ENCODE peak calls at places on chromosome 18, in ten cellular contexts. H is small intestine; M is CD8-positive, alpha-beta T cell; G is A549; A is right cardiac atrium; U is tibial nerve; K is prostate gland; Q is sigmoid colon; F is neuronal stem cell; C is uterus. N is an unnamed sample. For H3K4me1, the result is how much of the 10 kb centered on the place peaks cover.

GRCh38 chr18:68766433-68766832 is 31.4 kb upstream of the CCDC102B start:
- DNase-seq in A (no peak), Q (no peak), M (no peak), F (no peak), U (no peak), C (no peak), K (no peak), H (no peak), G (no peak), N (no peak)

GRCh38 chr18:9549405-9549804 is 65.0 kb downstream of the PPP4R1 start:
- DNase-seq in G (no peak), M (no peak), A (no peak), K (no peak), H (no peak), U (no peak), C (no peak), F (no peak), Q (no peak), N (no peak)

GRCh38 chr18:75309564-75309963 is 99.0 kb downstream of the TSHZ1 start:
- DNase-seq in Q (no peak), G (no peak), H (no peak), A (no peak), K (no peak), U (no peak), C (no peak), M (no peak), F (no peak), N (no peak)

GRCh38 chr18:62369129-62369644 is 44.1 kb downstream of the TNFRSF11A start:
- DNase-seq in C (no peak), F (no peak), H (no peak), U (no peak), G (no peak), K (no peak), M (no peak), Q (no peak), A (no peak), N (no peak)

GRCh38 chr18:26415041-26415440 is 133.3 kb downstream of the KCTD1 start:
- DNase-seq in H (no peak), M (no peak), U (no peak), F (no peak), G (no peak), C (no peak), Q (no peak), A (no peak), K (no peak), N (no peak)

GRCh38 chr18:10798727-10799435 is 273.1 kb downstream of the NAPG start:
- DNase-seq in G (peak), U (no peak), F (no peak), M (no peak), K (no peak), C (no peak), A (no peak), Q (no peak), H (no peak), N (no peak)

GRCh38 chr18:2293109-2293839 is 278.0 kb downstream of the METTL4 start:
- DNase-seq in H (no peak), C (peak), A (no peak), Q (no peak), M (no peak), U (no peak), K (no peak), G (no peak), F (no peak), N (no peak)

GRCh38 chr18:61854578-61854977 is 38.2 kb downstream of the RNF152 start:
- DNase-seq in F (no peak), Q (no peak), A (no peak), H (no peak), K (no peak), G (no peak), U (no peak), M (no peak), C (no peak), N (no peak)

GRCh38 chr18:36493349-36494281 is 196.1 kb downstream of the FHOD3 start:
- DNase-seq in F (no peak), C (no peak), M (no peak), H (peak), Q (no peak), A (peak), U (no peak), G (no peak), K (no peak), N (no peak)

GRCh38 chr18:26868968-26869586 is 3.6 kb upstream of the AQP4 start:
- DNase-seq in Q (no peak), K (no peak), U (no peak), F (no peak), A (no peak), H (no peak), M (no peak), G (no peak), C (no peak), N (no peak)

GRCh38 chr18:65852273-65852672 is 101.5 kb downstream of the CDH7 start:
- DNase-seq in F (no peak), G (no peak), A (no peak), M (no peak), U (no peak), Q (no peak), C (no peak), H (no peak), K (no peak), N (no peak)

GRCh38 chr18:22674300-22674699 is 256.6 kb upstream of the CTAGE1 start:
- DNase-seq in C (no peak), A (no peak), K (no peak), U (no peak), M (no peak), H (no peak), Q (no peak), F (no peak), G (peak), N (no peak)

GRCh38 chr18:69845588-69846506 is 101.8 kb downstream of the CD226 start:
- DNase-seq in A (no peak), Q (no peak), G (no peak), U (no peak), M (no peak), F (no peak), H (no peak), K (no peak), C (no peak), N (no peak)

GRCh38 chr18:63808125-63808524 is 32.9 kb downstream of the SERPINB7 start:
- DNase-seq in G (no peak), A (no peak), Q (no peak), C (no peak), K (no peak), M (no peak), F (no peak), H (no peak), U (no peak), N (no peak)

GRCh38 chr18:43590182-43590903 is 313.1 kb upstream of the SYT4 start:
- DNase-seq in A (no peak), F (no peak), U (no peak), H (peak), M (no peak), G (no peak), C (no peak), Q (no peak), K (no peak), N (no peak)

GRCh38 chr18:66110607-66111006 is 359.8 kb downstream of the CDH7 start:
- DNase-seq in M (no peak), F (no peak), H (no peak), A (no peak), U (no peak), K (no peak), C (no peak), G (no peak), Q (no peak), N (no peak)

GRCh38 chr18:49563130-49563540 is 1.3 kb downstream of the LIPG start:
- DNase-seq in H (peak), M (no peak), U (no peak), Q (no peak), K (no peak), G (no peak), A (no peak), C (no peak), F (no peak), N (no peak)

GRCh38 chr18:33906046-33906445 is 318.7 kb downstream of the NOL4 start:
- DNase-seq in C (no peak), Q (no peak), F (no peak), A (no peak), K (no peak), G (no peak), H (no peak), M (no peak), U (no peak), N (no peak)

GRCh38 chr18:3395466-3395865 is 54.5 kb upstream of the TGIF1 start:
- DNase-seq in G (no peak), C (no peak), K (peak), A (no peak), H (no peak), M (no peak), U (no peak), Q (no peak), F (no peak), N (no peak)

GRCh38 chr18:39840406-39840805 is 2114.6 kb upstream of the PIK3C3 start:
- DNase-seq in M (no peak), F (no peak), G (no peak), K (no peak), Q (no peak), C (no peak), U (no peak), A (no peak), H (no peak), N (no peak)

GRCh38 chr18:43571078-43571689 is 293.9 kb upstream of the SYT4 start:
- DNase-seq in H (peak), Q (no peak), G (peak), A (no peak), K (peak), F (peak), U (no peak), C (peak), M (no peak), N (no peak)

GRCh38 chr18:44682871-44683221 is 2.2 kb downstream of the SETBP1 start:
- DNase-seq in G (no peak), H (no peak), K (no peak), A (no peak), C (peak), Q (peak), F (peak), U (no peak), M (no peak), N (no peak)
- H3K4me3 ChIP-seq in G (no peak), H (no peak), K (peak), A (no peak), C (peak), Q (peak), F (peak), U (peak), M (no peak), N (no peak)

DNA sequence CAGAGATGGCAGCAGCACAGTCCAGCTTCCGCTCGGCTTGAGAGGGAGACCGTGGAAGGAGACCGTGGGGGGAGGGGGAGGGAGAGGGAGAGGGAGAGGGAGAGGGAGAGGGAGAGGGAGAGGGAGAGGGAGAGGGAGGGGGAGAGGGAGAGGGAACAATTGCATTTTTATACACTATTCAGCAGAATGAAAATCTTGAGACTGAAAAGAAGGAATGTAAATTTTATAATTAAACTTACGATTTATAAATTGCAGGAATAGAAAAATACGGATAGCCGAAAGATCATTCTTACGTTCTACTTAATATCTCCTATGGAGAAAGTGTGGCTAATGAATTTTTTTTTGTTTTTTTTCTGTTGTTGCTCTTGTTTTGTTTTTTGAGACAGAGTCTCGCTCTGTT is 12.5 kb upstream of the COLEC12 start:
- DNase-seq in G (no peak), C (no peak), H (no peak), F (no peak), Q (no peak), U (no peak), M (no peak), A (no peak), K (no peak), N (no peak)
- H3K27ac ChIP-seq in G (no peak), C (no peak), H (no peak), F (no peak), Q (no peak), U (no peak), M (no peak), A (no peak), K (no peak), N (no peak)

GRCh38 chr18:59909289-59910036 is 9.7 kb downstream of the PMAIP1 start:
- DNase-seq in C (no peak), K (no peak), M (no peak), A (no peak), F (no peak), H (peak), G (no peak), U (no peak), Q (no peak), N (no peak)

GRCh38 chr18:59908790-59909189 is 9.0 kb downstream of the PMAIP1 start:
- DNase-seq in H (no peak), G (no peak), M (no peak), F (no peak), Q (no peak), A (no peak), U (no peak), C (no peak), K (no peak), N (no peak)

GRCh38 chr18:59906203-59906602 is 6.4 kb downstream of the PMAIP1 start:
- DNase-seq in K (no peak), G (no peak), M (no peak), A (no peak), F (no peak), H (no peak), Q (no peak), U (no peak), C (no peak), N (no peak)

GRCh38 chr18:59907172-59907571 is 7.4 kb downstream of the PMAIP1 start:
- DNase-seq in A (no peak), C (no peak), U (no peak), G (no peak), H (no peak), Q (no peak), K (no peak), M (no peak), F (no peak), N (no peak)

DNA sequence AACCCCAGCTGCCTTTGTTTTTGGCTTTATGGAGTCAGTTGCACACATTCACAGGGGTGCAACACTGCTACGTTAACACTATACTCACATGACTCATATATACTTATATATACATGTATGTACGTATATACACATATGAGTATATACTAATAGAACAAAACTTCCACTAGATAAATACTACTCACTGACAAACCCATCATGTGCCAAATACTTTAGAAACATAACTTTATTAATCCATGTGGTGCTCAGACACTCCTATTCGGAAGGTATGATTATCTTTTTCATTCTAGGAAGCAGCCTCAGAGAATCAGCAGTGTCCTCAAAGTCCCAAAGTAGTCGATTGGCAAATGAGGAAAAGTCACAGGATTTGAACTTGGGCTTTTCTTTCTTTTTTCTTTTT is 7.9 kb downstream of the PMAIP1 start:
- DNase-seq in A (no peak), F (no peak), M (no peak), C (no peak), K (no peak), Q (no peak), H (no peak), U (no peak), G (no peak), N (no peak)
- H3K4me1 ChIP-seq in A (under half), F (under half), M (under half), C (under half), K (under half), Q (under half), H (under half), U (under half), G (half or more), N (under half)

DNA sequence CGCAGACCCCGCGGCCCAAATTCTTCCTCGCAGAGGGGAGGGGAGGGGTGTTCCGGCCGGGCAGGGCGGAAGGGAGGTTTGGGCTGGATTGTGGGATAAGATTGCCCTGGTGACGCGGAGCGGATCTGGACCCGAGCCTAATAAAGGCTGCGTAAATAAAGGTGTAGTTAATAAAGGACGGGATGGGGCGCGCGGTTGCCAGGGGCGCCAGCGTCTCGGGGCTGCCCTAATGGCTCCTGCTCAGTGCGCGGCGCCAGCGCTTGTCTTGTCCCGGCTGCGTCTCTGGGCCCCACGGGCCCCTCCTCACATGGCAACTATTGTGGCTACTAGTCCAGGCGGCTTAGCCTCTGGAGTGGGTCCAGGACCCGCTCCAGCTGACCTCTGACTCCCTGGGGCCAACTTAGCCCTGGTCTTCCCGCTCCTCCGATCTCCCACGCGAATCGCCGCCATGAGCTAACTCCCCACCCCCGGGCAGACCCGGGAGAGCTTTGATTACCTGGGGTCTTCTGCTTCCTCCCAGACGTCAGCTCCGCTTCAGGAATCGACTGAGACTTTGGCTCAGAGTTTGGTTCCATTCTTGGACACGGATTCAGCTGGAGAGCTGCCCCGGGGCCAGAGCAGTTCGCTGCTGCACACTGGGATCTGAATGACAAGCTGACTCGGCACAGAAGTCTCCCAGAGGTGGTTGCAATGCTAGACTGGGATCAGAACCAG is 36.5 kb downstream of the SLC25A52 start:
- DNase-seq in H (peak), F (no peak), Q (peak), U (no peak), C (peak), M (no peak), K (peak), G (no peak), A (peak), N (no peak)
- H3K4me3 ChIP-seq in H (peak), F (no peak), Q (peak), U (peak), C (peak), M (peak), K (peak), G (no peak), A (peak), N (no peak)

DNA sequence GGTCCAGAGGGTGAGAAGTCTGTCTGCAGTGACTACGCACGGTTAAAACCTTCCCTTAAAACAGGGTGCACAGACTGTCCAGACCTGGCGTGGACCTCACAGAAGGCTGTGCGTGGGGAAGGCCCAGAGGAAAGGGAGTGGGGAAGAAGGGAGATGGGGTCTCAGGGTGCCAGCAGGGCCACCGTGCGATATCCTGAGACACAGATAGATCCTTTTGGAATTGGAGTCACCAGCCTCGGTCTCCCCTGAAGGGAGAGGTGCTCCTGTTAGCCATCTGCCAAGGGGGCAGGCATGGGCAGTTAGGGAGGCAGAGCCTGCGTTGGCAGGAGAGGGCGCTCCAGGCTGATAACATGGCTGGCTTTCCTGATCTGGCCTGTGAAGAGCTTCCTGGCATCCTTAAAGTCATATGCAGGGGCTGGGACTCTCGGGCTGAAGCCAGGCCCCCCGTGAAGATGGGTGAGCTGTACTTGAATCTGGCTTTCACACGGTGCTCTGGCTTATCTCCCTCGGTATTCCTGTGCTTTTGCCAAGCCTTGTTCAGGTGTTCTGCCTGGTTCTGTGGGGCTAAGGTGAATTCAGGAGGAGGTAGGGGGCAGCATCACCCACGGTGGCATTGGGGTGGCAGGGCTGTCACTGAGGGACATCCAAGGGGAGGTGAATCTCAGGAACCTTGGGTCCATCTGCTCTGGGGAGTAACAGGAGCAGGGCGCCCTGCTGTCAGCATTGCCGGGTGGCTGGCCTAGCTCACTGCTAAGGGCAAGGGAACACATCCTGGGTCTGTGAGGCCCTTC is 107.2 kb upstream of the SMAD2 start:
- DNase-seq in C (no peak), H (peak), U (no peak), G (no peak), Q (peak), F (no peak), A (no peak), M (no peak), K (no peak), N (no peak)
- H3K27ac ChIP-seq in C (no peak), H (no peak), U (no peak), G (no peak), Q (no peak), F (no peak), A (no peak), M (no peak), K (no peak), N (no peak)